ENCODE peak calls at places on chromosomes 7 and 10, in ten cellular contexts. One of them, this sample, is unnamed.
A peak's percentile ranks its signal among the peaks of the same experiment; 100 is the strongest.

GRCh38 chr10:99609186-99609585 is 11.1 kb downstream of the SLC25A28 start:
- DNase-seq in stimulated activated CD8-positive, alpha-beta memory T cell treated with anti-CD3 and anti-CD28 coated beads, Interleukin-12 subunit alpha, Interleukin-12 subunit beta, amount 100 ng/mL, for 4 hours: no peak
- DNase-seq in IMR-90: no peak
- DNase-seq in AG10803: no peak
- DNase-seq in neural crest cell: no peak
- DNase-seq in DMS153: no peak
- DNase-seq in neuronal stem cell: no peak
- DNase-seq in bronchial epithelial cell: no peak
- DNase-seq in GM13977: no peak
- DNase-seq in GM19239: no peak
- DNase-seq in this sample: no peak

GRCh38 chr7:128387663-128388485 is 21.9 kb downstream of the IMPDH1 start:
- DNase-seq in GM13977: peak; percentile 90
- DNase-seq in GM19239: peak; percentile 95
- DNase-seq in DMS153: peak; percentile 5
- DNase-seq in AG10803: peak; percentile 56
- DNase-seq in stimulated activated CD8-positive, alpha-beta memory T cell treated with anti-CD3 and anti-CD28 coated beads, Interleukin-12 subunit alpha, Interleukin-12 subunit beta, amount 100 ng/mL, for 4 hours: peak; percentile 40
- DNase-seq in bronchial epithelial cell: peak; percentile 46
- DNase-seq in neural crest cell: peak; percentile 94
- DNase-seq in IMR-90: peak; percentile 57
- DNase-seq in neuronal stem cell: peak; percentile 92
- DNase-seq in this sample: no peak

GRCh38 chr7:44288811-44289340 is 36.5 kb downstream of the CAMK2B start:
- DNase-seq in neuronal stem cell: no peak
- DNase-seq in stimulated activated CD8-positive, alpha-beta memory T cell treated with anti-CD3 and anti-CD28 coated beads, Interleukin-12 subunit alpha, Interleukin-12 subunit beta, amount 100 ng/mL, for 4 hours: no peak
- DNase-seq in bronchial epithelial cell: no peak
- DNase-seq in AG10803: no peak
- DNase-seq in GM19239: no peak
- DNase-seq in IMR-90: no peak
- DNase-seq in DMS153: no peak
- DNase-seq in neural crest cell: no peak
- DNase-seq in GM13977: no peak
- DNase-seq in this sample: no peak

GRCh38 chr7:145681159-145681558 is 435.4 kb upstream of the CNTNAP2 start:
- DNase-seq in bronchial epithelial cell: no peak
- DNase-seq in neural crest cell: no peak
- DNase-seq in neuronal stem cell: no peak
- DNase-seq in AG10803: no peak
- DNase-seq in stimulated activated CD8-positive, alpha-beta memory T cell treated with anti-CD3 and anti-CD28 coated beads, Interleukin-12 subunit alpha, Interleukin-12 subunit beta, amount 100 ng/mL, for 4 hours: no peak
- DNase-seq in DMS153: no peak
- DNase-seq in GM13977: no peak
- DNase-seq in IMR-90: no peak
- DNase-seq in GM19239: no peak
- DNase-seq in this sample: no peak

GRCh38 chr10:112442063-112442462 is 4.7 kb downstream of the ZDHHC6 start:
- DNase-seq in GM13977: no peak
- DNase-seq in bronchial epithelial cell: no peak
- DNase-seq in stimulated activated CD8-positive, alpha-beta memory T cell treated with anti-CD3 and anti-CD28 coated beads, Interleukin-12 subunit alpha, Interleukin-12 subunit beta, amount 100 ng/mL, for 4 hours: no peak
- DNase-seq in neuronal stem cell: no peak
- DNase-seq in neural crest cell: no peak
- DNase-seq in GM19239: no peak
- DNase-seq in DMS153: no peak
- DNase-seq in IMR-90: no peak
- DNase-seq in AG10803: no peak
- DNase-seq in this sample: no peak

GRCh38 chr10:52172581-52172980 is 141.5 kb upstream of the DKK1 start:
- DNase-seq in neuronal stem cell: no peak
- DNase-seq in bronchial epithelial cell: peak; percentile 2
- DNase-seq in GM13977: no peak
- DNase-seq in DMS153: no peak
- DNase-seq in IMR-90: peak; percentile 7
- DNase-seq in GM19239: no peak
- DNase-seq in AG10803: peak; percentile 2
- DNase-seq in neural crest cell: no peak
- DNase-seq in stimulated activated CD8-positive, alpha-beta memory T cell treated with anti-CD3 and anti-CD28 coated beads, Interleukin-12 subunit alpha, Interleukin-12 subunit beta, amount 100 ng/mL, for 4 hours: no peak
- DNase-seq in this sample: no peak

GRCh38 chr10:29950391-29950790 is 109.0 kb downstream of the JCAD start:
- DNase-seq in neuronal stem cell: no peak
- DNase-seq in stimulated activated CD8-positive, alpha-beta memory T cell treated with anti-CD3 and anti-CD28 coated beads, Interleukin-12 subunit alpha, Interleukin-12 subunit beta, amount 100 ng/mL, for 4 hours: no peak
- DNase-seq in GM13977: no peak
- DNase-seq in GM19239: no peak
- DNase-seq in AG10803: peak; percentile 22
- DNase-seq in DMS153: no peak
- DNase-seq in IMR-90: no peak
- DNase-seq in neural crest cell: no peak
- DNase-seq in bronchial epithelial cell: peak; percentile 63
- DNase-seq in this sample: no peak

GRCh38 chr7:74475243-74475986 is 21.7 kb downstream of the GTF2IRD1 start:
- DNase-seq in GM13977: no peak
- DNase-seq in IMR-90: no peak
- DNase-seq in bronchial epithelial cell: no peak
- DNase-seq in stimulated activated CD8-positive, alpha-beta memory T cell treated with anti-CD3 and anti-CD28 coated beads, Interleukin-12 subunit alpha, Interleukin-12 subunit beta, amount 100 ng/mL, for 4 hours: no peak
- DNase-seq in DMS153: peak; percentile 97
- DNase-seq in GM19239: no peak
- DNase-seq in neural crest cell: no peak
- DNase-seq in neuronal stem cell: no peak
- DNase-seq in AG10803: no peak
- DNase-seq in this sample: no peak

GRCh38 chr7:102045681-102046372 is 228.4 kb downstream of the CUX1 start:
- DNase-seq in DMS153: no peak
- DNase-seq in neuronal stem cell: no peak
- DNase-seq in neural crest cell: no peak
- DNase-seq in IMR-90: no peak
- DNase-seq in GM19239: no peak
- DNase-seq in bronchial epithelial cell: no peak
- DNase-seq in stimulated activated CD8-positive, alpha-beta memory T cell treated with anti-CD3 and anti-CD28 coated beads, Interleukin-12 subunit alpha, Interleukin-12 subunit beta, amount 100 ng/mL, for 4 hours: no peak
- DNase-seq in AG10803: no peak
- DNase-seq in GM13977: peak; percentile 36
- DNase-seq in this sample: no peak

GRCh38 chr7:110388451-110388850 is 702.5 kb upstream of the LRRN3 start:
- DNase-seq in bronchial epithelial cell: no peak
- DNase-seq in AG10803: no peak
- DNase-seq in GM13977: no peak
- DNase-seq in GM19239: no peak
- DNase-seq in DMS153: no peak
- DNase-seq in stimulated activated CD8-positive, alpha-beta memory T cell treated with anti-CD3 and anti-CD28 coated beads, Interleukin-12 subunit alpha, Interleukin-12 subunit beta, amount 100 ng/mL, for 4 hours: no peak
- DNase-seq in neuronal stem cell: no peak
- DNase-seq in neural crest cell: no peak
- DNase-seq in IMR-90: no peak
- DNase-seq in this sample: no peak

GRCh38 chr7:139594911-139595476 is 71.5 kb downstream of the CLEC2L start:
- DNase-seq in neuronal stem cell: no peak
- DNase-seq in neural crest cell: no peak
- DNase-seq in DMS153: no peak
- DNase-seq in bronchial epithelial cell: no peak
- DNase-seq in IMR-90: no peak
- DNase-seq in GM13977: no peak
- DNase-seq in AG10803: peak; percentile 69
- DNase-seq in GM19239: no peak
- DNase-seq in stimulated activated CD8-positive, alpha-beta memory T cell treated with anti-CD3 and anti-CD28 coated beads, Interleukin-12 subunit alpha, Interleukin-12 subunit beta, amount 100 ng/mL, for 4 hours: no peak
- DNase-seq in this sample: no peak